ENCODE peak calls at places on chromosomes 11 and 22, in four cellular contexts. C, T, D and K are unnamed samples.

GRCh38 chr11:126465573-126466287 is 110.2 kb downstream of the ST3GAL4 start:
- DNase-seq in C (no peak), T (peak), D (no peak), K (peak)

GRCh38 chr11:57649826-57650738 is at the start of gene YPEL4:
- DNase-seq in C (peak), T (peak), D (peak), K (no peak)

GRCh38 chr22:46775789-46776485 is 13.5 kb downstream of the TBC1D22A start:
- DNase-seq in C (no peak), T (no peak), D (no peak), K (no peak)

GRCh38 chr11:95984035-95984434 is 60.1 kb upstream of the MTMR2 start:
- DNase-seq in C (no peak), T (no peak), D (no peak), K (no peak)

GRCh38 chr11:19849107-19849789 is 136.6 kb downstream of the NAV2 start:
- DNase-seq in C (no peak), T (no peak), D (no peak), K (no peak)

GRCh38 chr11:114774599-114775365 is 96.5 kb downstream of the NXPE2 start:
- DNase-seq in C (peak), T (peak), D (peak), K (no peak)

GRCh38 chr11:69108559-69108958 is 47.2 kb upstream of the SMIM38 start:
- DNase-seq in C (no peak), T (no peak), D (no peak), K (no peak)

GRCh38 chr22:33076368-33076767 is 18.2 kb upstream of the SYN3 start:
- DNase-seq in C (no peak), T (no peak), D (no peak), K (no peak)

GRCh38 chr11:73273246-73273890 is 1.2 kb downstream of the P2RY6 start:
- DNase-seq in C (no peak), T (peak), D (no peak), K (no peak)

GRCh38 chr11:14644396-14645246 is 1.0 kb downstream of the PDE3B start:
- DNase-seq in C (no peak), T (peak), D (peak), K (no peak)

GRCh38 chr11:116427903-116428637 is 344.7 kb downstream of the BUD13 start:
- DNase-seq in C (no peak), T (peak), D (no peak), K (no peak)

GRCh38 chr11:63911440-63911839 is 5.5 kb downstream of the RCOR2 start:
- DNase-seq in C (no peak), T (no peak), D (no peak), K (no peak)

GRCh38 chr11:67700548-67701262 is 26.3 kb upstream of the ALDH3B2 start:
- DNase-seq in C (no peak), T (no peak), D (no peak), K (no peak)

GRCh38 chr11:102495161-102496042 is 35.1 kb downstream of the MMP7 start:
- DNase-seq in C (peak), T (peak), D (peak), K (peak)

DNA sequence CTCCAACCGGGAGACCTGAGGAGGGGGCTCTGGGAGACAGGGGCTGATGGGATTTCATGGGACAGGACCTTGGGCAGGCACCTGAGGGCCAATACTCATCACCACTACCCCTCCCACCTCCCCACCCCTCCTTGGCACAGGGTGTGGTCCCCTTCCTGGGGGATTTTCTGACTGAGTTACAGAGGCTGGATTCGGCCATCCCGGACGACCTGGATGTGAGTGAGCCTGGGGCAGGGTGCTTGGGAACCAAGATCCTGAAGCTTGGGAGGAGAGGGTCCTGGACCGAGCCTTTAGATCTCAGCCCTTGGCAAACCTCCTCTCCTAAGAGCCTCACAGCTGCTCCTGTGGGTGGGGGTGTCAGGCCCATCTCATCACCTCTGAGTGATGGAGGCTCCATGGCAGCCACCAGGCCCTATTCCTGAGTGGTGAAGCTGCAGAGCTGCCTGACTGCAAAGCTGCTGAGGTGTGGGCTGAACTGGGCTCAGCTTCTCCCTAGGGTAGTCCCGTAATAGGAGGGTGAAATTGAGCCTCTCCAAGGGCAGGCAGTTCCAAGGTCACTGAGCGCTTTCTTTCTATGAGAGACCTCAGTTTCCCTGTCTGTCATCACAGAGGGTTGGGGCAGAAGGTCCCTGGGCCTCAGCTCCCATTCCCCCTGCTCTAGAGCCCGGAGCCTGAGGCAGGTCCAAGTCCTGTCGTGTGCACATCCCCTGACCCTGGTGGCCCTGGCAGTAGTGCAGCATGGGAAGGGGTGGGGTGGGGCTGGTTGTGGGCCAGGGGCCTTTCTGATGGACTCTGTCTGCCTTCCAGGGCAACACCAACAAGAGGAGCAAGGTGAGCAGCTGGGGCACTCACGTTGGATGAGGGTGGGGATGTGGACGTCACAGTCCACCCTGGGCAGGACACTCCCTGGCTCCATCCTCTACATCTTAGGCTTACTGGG is 6.5 kb downstream of the RGL4 start:
- DNase-seq in C (no peak), T (no peak), D (no peak), K (no peak)
- TF ChIP-seq JUND in C (no peak), T (no peak), D (no peak), K (no peak)

DNA sequence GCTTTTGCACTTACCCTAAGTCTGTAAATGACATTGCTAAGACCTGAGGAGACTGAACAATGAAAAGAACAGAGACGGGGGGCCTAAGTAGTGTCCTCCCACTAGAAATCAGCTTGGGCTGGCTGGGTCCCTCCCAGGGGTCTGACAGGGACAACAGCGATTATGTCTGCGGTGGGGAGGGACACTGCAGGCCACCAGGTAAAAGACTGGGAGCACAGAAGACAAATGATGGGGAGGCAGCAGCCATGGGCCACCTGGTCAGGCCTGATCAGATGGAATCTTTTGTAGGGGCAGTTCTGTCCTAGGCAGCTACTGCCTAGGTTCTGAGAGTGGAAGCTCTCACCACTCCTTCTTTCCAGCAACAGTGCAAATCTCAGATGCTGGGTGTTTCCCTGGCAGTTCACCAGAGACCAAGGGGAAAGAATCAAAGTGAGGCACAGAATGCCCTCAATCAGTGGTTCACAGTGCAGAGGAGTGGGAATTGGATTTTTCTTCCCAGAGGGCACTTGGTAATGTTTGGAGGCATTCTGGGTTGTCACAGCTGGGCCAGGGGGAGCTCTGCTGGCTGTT is 59.1 kb upstream of the GNAZ start:
- DNase-seq in C (no peak), T (no peak), D (no peak), K (no peak)
- TF ChIP-seq JUND in C (no peak), T (no peak), D (no peak), K (no peak)

DNA sequence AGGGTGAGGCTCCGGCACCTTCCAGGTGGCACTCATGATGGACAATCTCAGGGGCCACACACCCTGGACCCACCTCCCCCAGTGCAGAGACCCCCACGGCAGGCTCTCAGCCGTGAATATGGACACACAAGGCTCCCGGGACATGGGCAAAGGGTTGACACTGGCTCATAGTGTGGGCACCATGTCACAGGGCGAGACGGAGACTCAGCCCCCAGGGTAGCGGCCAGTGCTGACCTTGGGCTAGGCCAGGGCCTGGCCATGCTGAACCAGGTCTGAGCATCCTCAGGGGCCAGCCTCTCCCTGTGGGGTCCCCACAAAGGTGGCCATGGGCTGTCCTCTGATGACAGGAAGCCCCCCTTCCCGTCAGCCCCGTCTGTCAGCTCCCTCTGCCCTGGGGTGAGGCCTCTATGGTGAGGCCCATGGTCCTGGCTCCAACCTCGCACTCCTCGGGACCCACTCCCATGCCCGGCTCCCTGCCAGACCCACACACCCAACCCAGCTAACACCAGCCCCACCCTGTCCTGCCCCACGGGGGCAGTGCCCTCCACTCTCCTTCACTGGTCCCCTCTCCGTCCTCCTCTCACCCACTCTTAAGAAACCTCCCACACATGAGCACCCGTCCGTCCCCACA is 19.0 kb upstream of the PRODH start:
- DNase-seq in C (no peak), T (no peak), D (no peak), K (no peak)
- TF ChIP-seq JUND in C (no peak), T (no peak), D (no peak), K (no peak)

GRCh38 chr22:49099496-49100124 is 728.1 kb downstream of the BRD1 start:
- DNase-seq in C (no peak), T (no peak), D (no peak), K (no peak)
- TF ChIP-seq JUND in C (no peak), T (no peak), D (no peak), K (no peak)

GRCh38 chr22:39175127-39176066 is 22.9 kb upstream of the CBX7 start:
- DNase-seq in C (no peak), T (no peak), D (no peak), K (no peak)
- TF ChIP-seq JUND in C (no peak), T (no peak), D (no peak), K (no peak)

DNA sequence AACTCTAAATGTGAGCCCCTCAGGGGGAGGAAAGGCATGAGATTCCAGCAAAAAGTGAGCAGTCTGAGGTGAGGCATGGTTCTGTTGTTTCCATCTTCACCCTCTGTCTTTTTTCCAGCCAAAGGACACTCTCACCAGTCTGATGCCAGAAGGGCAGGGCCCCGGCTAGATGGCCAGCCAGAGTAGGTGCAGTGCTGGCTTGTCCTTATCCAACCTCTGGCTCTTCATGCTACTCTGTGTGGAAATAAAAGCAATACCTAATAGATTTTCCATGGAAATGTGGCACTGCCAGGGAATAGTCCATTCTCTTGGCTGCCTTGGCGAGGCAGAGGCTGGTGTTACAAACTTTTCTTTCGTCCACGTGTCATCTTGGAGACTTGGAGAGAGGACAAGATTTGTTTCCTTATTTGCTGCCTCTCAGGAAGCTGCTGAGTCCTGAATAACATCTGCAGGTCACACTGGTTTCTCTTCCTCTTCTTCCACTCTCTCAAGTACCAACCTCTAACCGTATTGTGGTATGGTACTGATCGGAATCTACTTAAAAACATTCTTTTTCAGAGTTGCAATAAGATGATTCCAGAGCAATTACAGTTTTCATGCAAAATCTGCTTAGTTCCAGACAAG is 17.1 kb upstream of the C1QTNF4 start:
- DNase-seq in C (no peak), T (no peak), D (no peak), K (peak)
- TF ChIP-seq JUND in C (no peak), T (no peak), D (no peak), K (no peak)

GRCh38 chr11:32886180-32886579 is 6.4 kb upstream of the QSER1 start:
- DNase-seq in C (no peak), T (no peak), D (no peak), K (no peak)

GRCh38 chr11:32885556-32885955 is 7.1 kb upstream of the QSER1 start:
- DNase-seq in C (no peak), T (no peak), D (no peak), K (no peak)

GRCh38 chr11:32891657-32892354 is 805 bp upstream of the QSER1 start:
- DNase-seq in C (no peak), T (no peak), D (peak), K (no peak)

GRCh38 chr11:32890843-32891656 is 1.6 kb upstream of the QSER1 start:
- DNase-seq in C (no peak), T (no peak), D (peak), K (no peak)

GRCh38 chr11:32888805-32889204 is 3.8 kb upstream of the QSER1 start:
- DNase-seq in C (no peak), T (no peak), D (no peak), K (no peak)
- TF ChIP-seq JUND in C (no peak), T (no peak), D (no peak), K (no peak)

GRCh38 chr22:37270928-37271650 is 11.2 kb upstream of the CYTH4 start:
- DNase-seq in C (no peak), T (no peak), D (no peak), K (no peak)

GRCh38 chr22:37269930-37270678 is 12.2 kb upstream of the CYTH4 start:
- DNase-seq in C (no peak), T (no peak), D (no peak), K (no peak)

GRCh38 chr22:37266581-37267127 is 15.7 kb upstream of the CYTH4 start:
- DNase-seq in C (no peak), T (no peak), D (no peak), K (no peak)

GRCh38 chr22:37267128-37267587 is 15.2 kb upstream of the CYTH4 start:
- DNase-seq in C (no peak), T (peak), D (peak), K (no peak)

GRCh38 chr22:37267661-37268413 is 14.5 kb upstream of the CYTH4 start:
- DNase-seq in C (no peak), T (no peak), D (no peak), K (no peak)
- TF ChIP-seq JUND in C (no peak), T (no peak), D (no peak), K (no peak)